ENCODE peak calls at places on chromosomes 16 and 17, in four cellular contexts. D, F, V and A are unnamed samples.

GRCh38 chr17:17716837-17717523 is 35.7 kb downstream of the RAI1 start:
- DNase-seq in D (no peak), F (no peak), V (no peak), A (no peak)

GRCh38 chr17:77753246-77753645 is 205.3 kb upstream of the TNRC6C start:
- DNase-seq in D (no peak), F (no peak), V (no peak), A (no peak)

GRCh38 chr16:87065781-87066694 is 251.2 kb downstream of the C16orf95 start:
- DNase-seq in D (no peak), F (no peak), V (no peak), A (no peak)

GRCh38 chr17:37025241-37025640 is 76.5 kb downstream of the AATF start:
- DNase-seq in D (no peak), F (peak), V (no peak), A (no peak)

GRCh38 chr16:86975445-86975844 is 341.7 kb downstream of the C16orf95 start:
- DNase-seq in D (peak), F (no peak), V (peak), A (peak)

GRCh38 chr17:62653002-62653830 is 25.7 kb downstream of the MRC2 start:
- DNase-seq in D (peak), F (peak), V (no peak), A (peak)

GRCh38 chr16:24540575-24541240 is 1.3 kb downstream of the RBBP6 start:
- DNase-seq in D (peak), F (peak), V (peak), A (no peak)

GRCh38 chr17:27956601-27957445 is 63.7 kb upstream of the LYRM9 start:
- DNase-seq in D (peak), F (no peak), V (no peak), A (peak)